ENCODE peak calls at places on chromosomes 2 and 18, in nine cellular contexts. One of them, this sample, is unnamed.

GRCh38 chr2:150472122-150472899 is 15.2 kb downstream of the RND3 start:
- DNase-seq in T-helper 2 cell: no peak
- DNase-seq in choroid plexus epithelial cell: peak; percentile 91
- DNase-seq in RWPE1: no peak
- DNase-seq in H7: no peak
- DNase-seq in NCI-H510A: no peak
- DNase-seq in BE2C: no peak
- DNase-seq in activated T-helper 1 cell treated with anti-CD3 and anti-CD28 coated beads, Interleukin-2, amount 50 U/mL, for 16 hours: no peak
- DNase-seq in germinal center: no peak
- DNase-seq in this sample: no peak

GRCh38 chr2:7378642-7379041 is 461.4 kb downstream of the RNF144A start:
- DNase-seq in T-helper 2 cell: no peak
- DNase-seq in choroid plexus epithelial cell: no peak
- DNase-seq in RWPE1: no peak
- DNase-seq in H7: no peak
- DNase-seq in NCI-H510A: no peak
- DNase-seq in BE2C: peak; percentile 63
- DNase-seq in activated T-helper 1 cell treated with anti-CD3 and anti-CD28 coated beads, Interleukin-2, amount 50 U/mL, for 16 hours: no peak
- DNase-seq in germinal center: no peak
- DNase-seq in this sample: no peak

GRCh38 chr2:18066894-18067293 is 188.4 kb downstream of the KCNS3 start:
- DNase-seq in T-helper 2 cell: no peak
- DNase-seq in choroid plexus epithelial cell: no peak
- DNase-seq in RWPE1: no peak
- DNase-seq in H7: peak; percentile 21
- DNase-seq in NCI-H510A: no peak
- DNase-seq in BE2C: no peak
- DNase-seq in activated T-helper 1 cell treated with anti-CD3 and anti-CD28 coated beads, Interleukin-2, amount 50 U/mL, for 16 hours: no peak
- DNase-seq in germinal center: no peak
- DNase-seq in this sample: no peak

GRCh38 chr2:230902180-230902899 is 22.7 kb downstream of the GPR55 start:
- DNase-seq in T-helper 2 cell: peak; percentile 33
- DNase-seq in choroid plexus epithelial cell: peak; percentile 86
- DNase-seq in RWPE1: peak; percentile 71
- DNase-seq in H7: peak; percentile 86
- DNase-seq in NCI-H510A: peak; percentile 33
- DNase-seq in BE2C: peak; percentile 50
- DNase-seq in activated T-helper 1 cell treated with anti-CD3 and anti-CD28 coated beads, Interleukin-2, amount 50 U/mL, for 16 hours: peak; percentile 40
- DNase-seq in germinal center: peak; percentile 76
- DNase-seq in this sample: peak; percentile 75

GRCh38 chr18:74456409-74457042 is 582 bp downstream of the DIPK1C start:
- DNase-seq in T-helper 2 cell: no peak
- DNase-seq in choroid plexus epithelial cell: no peak
- DNase-seq in RWPE1: no peak
- DNase-seq in H7: peak; percentile 80
- DNase-seq in NCI-H510A: no peak
- DNase-seq in BE2C: no peak
- DNase-seq in activated T-helper 1 cell treated with anti-CD3 and anti-CD28 coated beads, Interleukin-2, amount 50 U/mL, for 16 hours: no peak
- DNase-seq in germinal center: no peak
- DNase-seq in this sample: no peak

GRCh38 chr2:205216580-205216979 is 465.7 kb upstream of the NRP2 start:
- DNase-seq in T-helper 2 cell: no peak
- DNase-seq in choroid plexus epithelial cell: peak; percentile 31
- DNase-seq in RWPE1: no peak
- DNase-seq in H7: no peak
- DNase-seq in NCI-H510A: no peak
- DNase-seq in BE2C: no peak
- DNase-seq in activated T-helper 1 cell treated with anti-CD3 and anti-CD28 coated beads, Interleukin-2, amount 50 U/mL, for 16 hours: no peak
- DNase-seq in germinal center: no peak
- DNase-seq in this sample: no peak

GRCh38 chr2:172704072-172704936 is 31.3 kb upstream of the RAPGEF4 start:
- DNase-seq in T-helper 2 cell: no peak
- DNase-seq in choroid plexus epithelial cell: peak; percentile 64
- DNase-seq in RWPE1: peak; percentile 20
- DNase-seq in H7: peak; percentile 71
- DNase-seq in NCI-H510A: no peak
- DNase-seq in BE2C: no peak
- DNase-seq in activated T-helper 1 cell treated with anti-CD3 and anti-CD28 coated beads, Interleukin-2, amount 50 U/mL, for 16 hours: no peak
- DNase-seq in germinal center: no peak
- DNase-seq in this sample: peak; percentile 53

GRCh38 chr2:120859814-120860578 is 124.3 kb downstream of the GLI2 start:
- DNase-seq in T-helper 2 cell: no peak
- DNase-seq in choroid plexus epithelial cell: no peak
- DNase-seq in RWPE1: no peak
- DNase-seq in H7: no peak
- DNase-seq in NCI-H510A: no peak
- DNase-seq in BE2C: no peak
- DNase-seq in activated T-helper 1 cell treated with anti-CD3 and anti-CD28 coated beads, Interleukin-2, amount 50 U/mL, for 16 hours: no peak
- DNase-seq in germinal center: no peak
- DNase-seq in this sample: no peak

This sample was measured in GM20000.